ENCODE peak calls at places on chromosomes 6 and 20, in seven cellular contexts. W is stomach, T is heart left ventricle, S is IMR-90, R is HCT116, D is endothelial cell of umbilical vein, B is uterus. Q is an unnamed sample.

GRCh38 chr6:129889580-129889979 is 28.5 kb upstream of the TMEM244 start:
- DNase-seq in W (no peak), T (no peak), S (peak), R (no peak), D (peak), B (no peak), Q (no peak)

GRCh38 chr20:62840244-62841197 is 21.1 kb downstream of the TCFL5 start:
- DNase-seq in W (no peak), T (no peak), S (no peak), R (no peak), D (no peak), B (no peak), Q (no peak)

GRCh38 chr20:57514273-57514751 is 10.6 kb downstream of the CTCFL start:
- DNase-seq in W (peak), T (no peak), S (peak), R (peak), D (peak), B (peak), Q (no peak)

GRCh38 chr6:16334671-16335070 is 96.3 kb downstream of the GMPR start:
- DNase-seq in W (no peak), T (no peak), S (peak), R (no peak), D (no peak), B (peak), Q (no peak)

GRCh38 chr6:132405143-132405915 is 4.1 kb upstream of the MOXD1 start:
- DNase-seq in W (no peak), T (no peak), S (peak), R (no peak), D (no peak), B (no peak), Q (no peak)

GRCh38 chr6:77177470-77177869 is 285.8 kb downstream of the HTR1B start:
- DNase-seq in W (no peak), T (no peak), S (no peak), R (no peak), D (no peak), B (no peak), Q (no peak)

GRCh38 chr6:134539865-134540323 is 222.0 kb upstream of the SGK1 start:
- DNase-seq in W (no peak), T (no peak), S (no peak), R (no peak), D (no peak), B (peak), Q (no peak)

GRCh38 chr20:58714340-58714922 is 21.8 kb downstream of the NPEPL1 start:
- DNase-seq in W (no peak), T (peak), S (no peak), R (no peak), D (no peak), B (peak), Q (peak)

GRCh38 chr6:163971841-163972838 is 557.6 kb downstream of the QKI start:
- DNase-seq in W (no peak), T (no peak), S (no peak), R (no peak), D (no peak), B (no peak), Q (no peak)

GRCh38 chr6:167652701-167653095 is 174.0 kb upstream of the AFDN start:
- DNase-seq in W (no peak), T (no peak), S (no peak), R (no peak), D (peak), B (no peak), Q (peak)

GRCh38 chr6:42251500-42251899 is 33.8 kb upstream of the MRPS10 start:
- DNase-seq in W (no peak), T (no peak), S (peak), R (no peak), D (no peak), B (no peak), Q (no peak)

GRCh38 chr20:17605131-17605660 is 35.3 kb downstream of the DSTN start:
- DNase-seq in W (peak), T (no peak), S (no peak), R (no peak), D (no peak), B (no peak), Q (no peak)
- TF ChIP-seq POLR2A in W (no peak), T (no peak), S (no peak), R (no peak), D (no peak), B (no peak), Q (no peak)

GRCh38 chr6:6930223-6930880 is 177.4 kb upstream of the RREB1 start:
- DNase-seq in W (no peak), T (no peak), S (no peak), R (no peak), D (no peak), B (no peak), Q (peak)

GRCh38 chr6:6924708-6925107 is 183.1 kb upstream of the RREB1 start:
- DNase-seq in W (no peak), T (no peak), S (no peak), R (no peak), D (no peak), B (no peak), Q (no peak)

GRCh38 chr6:6931047-6932025 is 176.4 kb upstream of the RREB1 start:
- DNase-seq in W (no peak), T (no peak), S (no peak), R (no peak), D (no peak), B (no peak), Q (no peak)

GRCh38 chr6:6925391-6926164 is 182.2 kb upstream of the RREB1 start:
- DNase-seq in W (no peak), T (no peak), S (peak), R (no peak), D (no peak), B (no peak), Q (no peak)

DNA sequence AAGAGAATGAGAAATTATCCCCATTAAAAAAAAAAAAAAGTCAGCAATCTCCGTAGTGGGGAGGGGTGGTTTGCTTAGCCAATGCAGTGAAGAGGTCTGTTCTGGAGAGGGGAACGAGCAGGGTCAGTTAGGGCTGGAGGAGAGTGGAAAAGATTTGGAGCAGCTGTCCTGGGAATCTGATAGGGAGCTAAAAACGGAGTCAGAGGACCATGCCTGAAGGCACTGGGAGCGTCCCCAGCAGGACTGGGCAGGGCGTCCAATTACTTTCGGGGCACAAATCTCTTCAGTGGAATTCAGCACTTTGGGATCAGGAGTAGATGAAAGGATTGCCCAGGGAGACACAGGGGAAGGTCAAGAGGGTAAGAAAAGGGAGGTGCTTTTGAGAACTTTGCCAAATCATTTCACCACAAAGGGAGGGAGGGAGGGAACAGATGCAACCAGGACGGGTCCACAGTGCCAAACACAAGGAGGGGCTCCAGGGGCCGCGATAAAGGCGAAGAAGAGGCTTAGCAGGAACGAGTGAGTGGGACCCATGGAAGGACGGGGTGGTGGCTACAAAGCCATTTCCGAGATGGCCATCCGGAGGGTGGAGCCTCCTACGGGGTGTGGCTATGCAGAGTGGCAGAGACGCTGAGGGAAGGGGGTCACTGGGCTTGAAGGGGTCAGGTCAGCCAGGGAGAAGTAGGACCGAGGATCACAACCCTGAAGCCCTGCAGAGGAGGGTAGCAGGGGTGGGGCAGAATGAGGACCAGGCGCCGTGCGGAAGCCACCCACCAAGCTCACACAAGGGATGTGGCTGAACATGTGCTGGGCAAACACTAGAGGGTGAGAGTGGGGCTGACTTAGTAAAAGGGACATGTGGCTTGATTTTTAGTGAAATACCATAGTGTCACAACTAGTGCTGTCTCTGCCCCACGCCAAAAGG is 180.1 kb upstream of the RREB1 start:
- DNase-seq in W (no peak), T (peak), S (no peak), R (no peak), D (no peak), B (no peak), Q (peak)
- TF ChIP-seq POLR2A in W (no peak), T (no peak), S (no peak), R (no peak), D (no peak), B (no peak), Q (no peak)

DNA sequence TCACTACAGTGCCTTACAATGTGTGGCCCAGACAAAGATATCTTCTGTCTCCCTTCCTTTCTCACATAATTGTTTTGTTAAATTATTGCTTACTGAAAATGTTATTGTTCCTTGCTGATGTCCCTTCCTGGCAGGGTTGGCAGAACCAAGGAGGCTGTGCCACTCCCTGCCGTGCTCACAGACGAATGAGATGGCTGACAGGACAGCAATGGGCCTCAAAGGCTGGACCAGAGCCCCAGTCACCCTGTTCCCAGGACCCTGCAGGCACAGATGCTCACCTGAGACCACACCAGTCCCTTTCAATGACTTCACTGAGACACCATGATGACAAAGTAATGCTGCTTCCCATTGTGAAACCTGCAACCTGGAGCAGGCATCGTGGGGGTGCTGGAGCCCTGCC is 375.1 kb downstream of the HACE1 start:
- DNase-seq in W (no peak), T (no peak), S (no peak), R (no peak), D (no peak), B (no peak), Q (peak)
- TF ChIP-seq POLR2A in W (no peak), T (no peak), S (no peak), R (no peak), D (no peak), B (no peak), Q (no peak)

GRCh38 chr6:31401403-31401802 is 2.0 kb upstream of the MICA start:
- DNase-seq in W (peak), T (no peak), S (peak), R (peak), D (peak), B (peak), Q (no peak)
- TF ChIP-seq POLR2A in W (no peak), T (peak), S (no peak), R (no peak), D (peak), B (peak), Q (no peak)

DNA sequence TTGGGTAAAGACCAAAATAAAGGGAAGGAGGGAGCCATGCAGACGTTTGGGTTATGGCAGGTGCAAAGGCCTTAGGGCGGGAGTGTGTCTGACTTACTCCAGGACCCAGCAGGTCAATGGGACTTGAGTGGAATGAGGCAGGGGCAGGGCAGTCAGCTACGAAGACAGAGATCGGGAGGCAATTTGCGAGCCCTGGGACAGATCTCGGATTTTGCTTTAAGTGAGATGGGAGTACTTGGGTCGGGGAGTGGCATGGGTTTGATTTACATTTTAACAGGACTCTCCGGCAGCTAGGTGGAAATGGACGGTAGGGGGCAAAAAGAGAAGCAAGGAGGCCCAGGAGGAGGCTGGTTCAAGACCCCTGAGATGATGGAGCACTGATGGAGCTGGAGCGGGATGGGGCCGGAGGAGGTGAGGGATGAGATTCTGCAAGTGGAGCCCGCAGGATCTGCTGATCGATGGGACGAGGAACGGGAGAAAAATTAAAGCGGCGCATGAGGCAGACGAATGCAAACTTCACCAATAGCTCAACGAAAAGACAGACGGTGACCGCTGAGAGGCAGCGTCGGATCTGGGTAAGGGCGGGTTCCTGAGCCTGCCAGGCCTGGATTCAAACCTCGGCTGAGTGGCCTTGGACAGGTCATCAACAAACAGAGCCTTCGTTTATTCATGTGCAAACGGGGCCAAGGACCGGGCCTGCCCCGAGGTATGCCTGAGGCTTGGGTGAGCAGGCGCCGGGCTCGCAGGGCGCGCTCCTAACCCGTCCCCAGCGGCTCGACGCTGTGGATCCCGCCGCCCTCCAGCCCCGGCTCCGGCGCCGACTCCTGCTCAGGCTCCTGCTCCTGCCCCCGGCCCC is 774 bp upstream of the RBCK1 start:
- DNase-seq in W (peak), T (peak), S (peak), R (peak), D (peak), B (peak), Q (peak)
- TF ChIP-seq POLR2A in W (no peak), T (no peak), S (no peak), R (peak), D (peak), B (no peak), Q (no peak)

GRCh38 chr6:73461537-73462350 is at the start of gene MTO1:
- DNase-seq in W (peak), T (peak), S (peak), R (peak), D (peak), B (peak), Q (peak)
- TF ChIP-seq POLR2A in W (no peak), T (peak), S (peak), R (peak), D (peak), B (peak), Q (no peak)

Q was measured in spleen.